ENCODE peak calls at places on chromosomes 13 and 19, in four cellular contexts. L is colonic mucosa, C is right lobe of liver, S is bronchial epithelial cell. I is an unnamed sample.

GRCh38 chr19:19741184-19741583 is 8.3 kb upstream of the ZNF14 start:
- DNase-seq in L (no peak), C (no peak), S (no peak), I (no peak)

GRCh38 chr19:28915737-28916460 is 297.1 kb downstream of the UQCRFS1 start:
- DNase-seq in L (no peak), C (no peak), S (no peak), I (no peak)

GRCh38 chr19:16902545-16902944 is 13.7 kb downstream of the F2RL3 start:
- DNase-seq in L (no peak), C (no peak), S (no peak), I (no peak)

GRCh38 chr13:49772828-49773227 is 19.7 kb downstream of the KPNA3 start:
- DNase-seq in L (no peak), C (no peak), S (no peak), I (no peak)

GRCh38 chr13:31775686-31776085 is 36.4 kb downstream of the RXFP2 start:
- DNase-seq in L (no peak), C (no peak), S (no peak), I (no peak)

GRCh38 chr13:51785592-51786424 is 18.2 kb downstream of the DHRS12 start:
- DNase-seq in L (peak; percentile 26), C (no peak), S (no peak), I (no peak)

GRCh38 chr19:16901491-16902175 is 12.8 kb downstream of the F2RL3 start:
- DNase-seq in L (no peak), C (no peak), S (no peak), I (no peak)

GRCh38 chr19:56089344-56089743 is 31.8 kb downstream of the ZNF787 start:
- DNase-seq in L (no peak), C (no peak), S (no peak), I (no peak)

GRCh38 chr13:53151692-53152421 is 123.2 kb downstream of the OLFM4 start:
- DNase-seq in L (peak; percentile 60), C (no peak), S (peak; percentile 35), I (peak; percentile 21)

GRCh38 chr13:31067416-31068118 is 94.1 kb downstream of the HSPH1 start:
- DNase-seq in L (no peak), C (no peak), S (peak; percentile 93), I (peak; percentile 83)

GRCh38 chr13:49533586-49534269 is 38.0 kb downstream of the PHF11 start:
- DNase-seq in L (no peak), C (no peak), S (no peak), I (no peak)

GRCh38 chr13:79423801-79424642 is 18.0 kb upstream of the RBM26 start:
- DNase-seq in L (no peak), C (no peak), S (peak; percentile 56), I (peak; percentile 64)

GRCh38 chr13:51639171-51639570 is 54.9 kb downstream of the WDFY2 start:
- DNase-seq in L (no peak), C (no peak), S (no peak), I (no peak)

GRCh38 chr13:111184685-111185401 is 69.7 kb downstream of the ARHGEF7 start:
- DNase-seq in L (no peak), C (no peak), S (no peak), I (no peak)

GRCh38 chr19:42132030-42132628 is at the start of gene POU2F2:
- DNase-seq in L (peak; percentile 55), C (peak; percentile 71), S (no peak), I (peak; percentile 44)

GRCh38 chr13:27622102-27622820 is 569 bp downstream of the POLR1D start:
- DNase-seq in L (no peak), C (no peak), S (no peak), I (no peak)

GRCh38 chr13:53732664-53733063 is 704.1 kb downstream of the OLFM4 start:
- DNase-seq in L (no peak), C (no peak), S (no peak), I (no peak)

GRCh38 chr19:11737964-11738745 is 591 bp downstream of the ZNF823 start:
- DNase-seq in L (peak; percentile 89), C (peak; percentile 89), S (no peak), I (peak; percentile 33)

GRCh38 chr13:88085036-88085435 is 413.9 kb downstream of the SLITRK5 start:
- DNase-seq in L (no peak), C (no peak), S (peak; percentile 3), I (peak; percentile 42)
- H3K4me3 ChIP-seq in L (no peak overlapping the region), C (no peak overlapping the region), S (no peak overlapping the region), I (no peak overlapping the region)

DNA sequence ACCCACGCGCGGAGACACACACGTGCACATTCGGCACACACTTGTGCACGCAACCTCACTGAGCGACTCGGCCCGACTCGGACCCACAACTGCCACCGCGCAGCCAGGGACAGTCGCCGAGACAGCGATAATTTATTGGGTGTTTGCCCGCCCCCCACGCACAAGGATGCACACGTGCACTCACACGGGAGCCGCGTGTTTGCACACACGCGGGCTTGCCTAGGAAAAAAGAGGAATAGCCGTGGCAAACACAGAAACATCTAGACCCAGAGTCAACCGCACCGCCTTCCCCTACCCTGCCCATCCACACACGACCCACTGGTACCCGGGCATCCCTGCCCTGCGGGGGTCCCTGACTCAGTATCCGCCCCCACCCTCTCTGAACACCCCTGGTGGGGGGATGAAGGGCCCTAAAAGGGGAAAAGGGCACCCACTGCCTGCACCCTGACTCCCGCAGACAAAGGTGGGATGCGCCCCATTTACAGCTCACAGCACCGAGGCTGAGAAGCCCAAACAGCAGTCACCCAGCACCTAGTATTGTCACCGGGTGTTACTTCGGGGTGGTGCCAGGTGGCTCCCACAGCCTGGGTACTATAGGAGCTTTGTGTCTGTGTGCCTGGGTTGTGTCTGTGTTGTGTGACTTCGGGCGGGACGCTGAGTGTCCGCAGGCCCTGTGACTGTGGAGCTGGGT is 1.0 kb upstream of the SSBP4 start:
- DNase-seq in L (no peak), C (peak; percentile 74), S (no peak), I (no peak)
- H3K4me3 ChIP-seq in L (peak overlapping the region; percentile 28), C (peak overlapping the region; percentile 3), S (peak overlapping the region; percentile 30), I (no peak overlapping the region)

DNA sequence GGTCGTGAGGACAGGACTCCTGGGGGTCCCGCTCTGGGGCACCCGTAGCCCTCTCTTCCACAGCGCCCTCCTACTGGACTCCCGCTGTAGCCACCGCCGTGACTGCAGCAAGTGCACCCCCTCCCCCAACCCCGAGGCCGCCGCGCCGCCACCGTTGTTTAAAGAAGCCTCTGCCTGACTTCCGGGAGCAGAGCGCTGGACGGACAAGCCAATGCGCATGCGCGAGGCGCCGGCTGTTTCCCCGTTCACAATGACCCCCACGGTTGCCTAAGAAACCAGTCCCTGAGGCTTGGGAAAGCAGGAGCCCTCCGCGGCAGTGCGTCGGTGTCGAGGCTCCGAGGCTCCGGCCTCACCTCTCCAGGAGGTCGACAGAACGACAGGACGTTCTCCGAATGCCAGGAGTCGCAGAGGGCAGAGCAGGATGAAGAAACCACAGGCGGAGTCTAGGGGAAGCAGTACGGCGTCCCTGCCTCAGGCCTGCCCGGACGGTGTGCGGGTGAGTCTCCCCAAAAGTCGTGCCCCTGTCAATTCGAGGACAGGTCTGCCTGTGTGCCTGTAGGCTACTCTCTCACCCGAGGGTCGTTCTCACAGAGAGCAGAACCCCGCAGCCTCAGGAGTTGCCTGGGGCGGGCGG is 70.5 kb upstream of the ZNF420 start:
- DNase-seq in L (peak; percentile 41), C (peak; percentile 62), S (peak; percentile 10), I (no peak)
- H3K4me3 ChIP-seq in L (peak overlapping the region; percentile 3), C (peak overlapping the region; percentile 11), S (peak overlapping the region; percentile 27), I (peak overlapping the region; percentile 28)

DNA sequence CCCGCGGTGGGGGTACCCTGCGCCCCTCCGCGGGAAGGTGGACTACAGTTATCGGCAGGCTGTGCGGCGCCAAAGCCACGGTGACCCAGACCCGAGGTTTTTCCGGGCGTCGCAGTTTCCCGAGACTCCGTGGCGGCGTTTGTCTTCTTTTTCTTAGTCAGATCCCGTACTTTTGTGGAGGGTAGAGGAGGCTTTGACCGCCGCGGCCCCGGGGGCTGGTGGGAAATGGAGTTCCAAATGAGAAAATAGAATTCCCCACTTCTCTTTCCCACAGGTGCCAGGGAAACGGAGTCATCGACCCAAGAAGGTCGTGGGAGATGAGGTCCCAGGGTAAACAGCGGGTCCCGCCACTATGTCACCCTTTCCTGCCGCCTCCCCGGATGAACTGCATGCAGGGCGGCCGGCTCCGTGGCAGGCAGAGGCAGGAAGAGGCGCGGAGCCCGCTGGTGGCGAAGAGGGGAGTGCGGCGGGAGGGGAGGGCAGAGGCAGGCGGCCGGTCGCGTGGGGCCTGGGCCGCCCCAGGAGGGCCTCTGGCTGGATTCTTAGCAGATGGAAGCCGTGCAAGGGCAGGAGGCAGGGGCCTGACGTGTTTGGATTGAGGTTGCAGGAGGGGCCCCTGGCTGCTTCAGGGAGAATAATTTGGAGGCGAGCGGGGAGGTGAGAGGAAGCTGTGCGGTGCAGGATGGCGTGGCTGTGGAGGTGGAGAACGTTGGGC is 11.5 kb downstream of the CYTH2 start:
- DNase-seq in L (peak; percentile 44), C (no peak), S (no peak), I (no peak)
- H3K4me3 ChIP-seq in L (peak overlapping the region; percentile 38), C (peak overlapping the region; percentile 30), S (peak overlapping the region; percentile 34), I (peak overlapping the region; percentile 43)

GRCh38 chr19:2121416-2122051 is 24.8 kb downstream of the IZUMO4 start:
- DNase-seq in L (no peak), C (no peak), S (no peak), I (no peak)

GRCh38 chr19:2119916-2120785 is 23.4 kb downstream of the IZUMO4 start:
- DNase-seq in L (no peak), C (no peak), S (no peak), I (no peak)

GRCh38 chr19:2122251-2122650 is 25.5 kb downstream of the IZUMO4 start:
- DNase-seq in L (no peak), C (no peak), S (no peak), I (no peak)

GRCh38 chr19:2122982-2123381 is 26.3 kb downstream of the IZUMO4 start:
- DNase-seq in L (no peak), C (no peak), S (no peak), I (no peak)

GRCh38 chr19:2120821-2121220 is 24.1 kb downstream of the IZUMO4 start:
- DNase-seq in L (no peak), C (no peak), S (no peak), I (no peak)
- H3K4me3 ChIP-seq in L (no peak overlapping the region), C (no peak overlapping the region), S (no peak overlapping the region), I (no peak overlapping the region)

GRCh38 chr13:41071775-41072174 is 10.5 kb downstream of the WBP4 start:
- DNase-seq in L (no peak), C (no peak), S (no peak), I (no peak)
- H3K4me3 ChIP-seq in L (no peak overlapping the region), C (no peak overlapping the region), S (no peak overlapping the region), I (no peak overlapping the region)

GRCh38 chr19:44776402-44777096 is 1.1 kb upstream of the CBLC start:
- DNase-seq in L (peak; percentile 95), C (no peak), S (peak; percentile 96), I (peak; percentile 100)

GRCh38 chr19:44779150-44779549 is 1.5 kb downstream of the CBLC start:
- DNase-seq in L (no peak), C (no peak), S (no peak), I (no peak)

GRCh38 chr19:44775676-44776240 is 1.9 kb upstream of the CBLC start:
- DNase-seq in L (no peak), C (no peak), S (no peak), I (no peak)

GRCh38 chr19:44774614-44775013 is 3.1 kb upstream of the CBLC start:
- DNase-seq in L (no peak), C (peak; percentile 75), S (no peak), I (no peak)

GRCh38 chr19:44777715-44778347 is at the start of gene CBLC:
- DNase-seq in L (peak; percentile 95), C (peak; percentile 88), S (peak; percentile 87), I (peak; percentile 99)
- H3K4me3 ChIP-seq in L (peak within 1 kb of the TSS; percentile 53), C (peak within 1 kb of the TSS; percentile 66), S (peak within 1 kb of the TSS; percentile 87), I (peak within 1 kb of the TSS; percentile 78)

I was measured in epithelial cell of esophagus.